ENCODE peak calls at places on chromosomes 5 and 9, in nine cellular contexts. S is HTR-8/SVneo; M is NAMALWA; T is neural crest cell; O is suprapubic skin; F is colonic mucosa; L is activated naive CD4-positive, alpha-beta T cell; B is aorta; H is GM19239. E is an unnamed sample.

GRCh38 chr5:174045470-174046025 is at the start of gene NSG2:
- DNase-seq in S (peak; percentile 88), M (peak; percentile 89), T (peak; percentile 83), O (no peak), F (peak; percentile 40), L (no peak), B (peak; percentile 85), H (peak; percentile 37), E (peak; percentile 88)

GRCh38 chr9:129401623-129402340 is 219.1 kb downstream of the C9orf50 start:
- DNase-seq in S (no peak), M (no peak), T (no peak), O (no peak), F (peak; percentile 40), L (no peak), B (no peak), H (no peak), E (no peak)

GRCh38 chr5:122126711-122127385 is 2.5 kb upstream of the ZNF474 start:
- DNase-seq in S (no peak), M (no peak), T (no peak), O (no peak), F (no peak), L (no peak), B (no peak), H (no peak), E (no peak)

GRCh38 chr9:88989961-88990570 is 1.2 kb upstream of the S1PR3 start:
- DNase-seq in S (no peak), M (no peak), T (no peak), O (no peak), F (no peak), L (no peak), B (no peak), H (no peak), E (no peak)

GRCh38 chr5:6403416-6403815 is 25.1 kb upstream of the MED10 start:
- DNase-seq in S (no peak), M (no peak), T (no peak), O (no peak), F (no peak), L (no peak), B (no peak), H (no peak), E (no peak)

GRCh38 chr5:4893063-4893744 is 246.9 kb upstream of the ADAMTS16 start:
- DNase-seq in S (no peak), M (no peak), T (no peak), O (no peak), F (no peak), L (no peak), B (no peak), H (no peak), E (no peak)

GRCh38 chr9:127676636-127677035 is 30.2 kb upstream of the CFAP157 start:
- DNase-seq in S (no peak), M (no peak), T (no peak), O (no peak), F (no peak), L (no peak), B (no peak), H (no peak), E (no peak)

GRCh38 chr5:59893436-59894227 is at the start of gene PDE4D:
- DNase-seq in S (peak; percentile 72), M (no peak), T (peak; percentile 68), O (peak; percentile 78), F (peak; percentile 25), L (no peak), B (peak; percentile 93), H (no peak), E (no peak)

GRCh38 chr5:59615272-59615671 is 278.3 kb downstream of the PDE4D start:
- DNase-seq in S (peak; percentile 13), M (no peak), T (no peak), O (no peak), F (no peak), L (no peak), B (no peak), H (no peak), E (no peak)

GRCh38 chr9:89171693-89172092 is 6.9 kb downstream of the SHC3 start:
- DNase-seq in S (no peak), M (no peak), T (no peak), O (no peak), F (no peak), L (no peak), B (no peak), H (no peak), E (no peak)

GRCh38 chr5:130277002-130277401 is 372.7 kb downstream of the CHSY3 start:
- DNase-seq in S (no peak), M (no peak), T (no peak), O (no peak), F (no peak), L (no peak), B (no peak), H (no peak), E (no peak)

GRCh38 chr5:587403-587802 is 24.7 kb upstream of the CEP72 start:
- DNase-seq in S (no peak), M (no peak), T (no peak), O (peak; percentile 57), F (no peak), L (no peak), B (no peak), H (no peak), E (no peak)

GRCh38 chr5:172002310-172002709 is 4.1 kb downstream of the FBXW11 start:
- DNase-seq in S (no peak), M (peak; percentile 71), T (no peak), O (no peak), F (no peak), L (no peak), B (no peak), H (no peak), E (peak; percentile 4)

GRCh38 chr5:178238711-178239592 is 6.3 kb upstream of the PHYKPL start:
- DNase-seq in S (no peak), M (no peak), T (no peak), O (no peak), F (no peak), L (no peak), B (no peak), H (no peak), E (no peak)

GRCh38 chr5:138656916-138657315 is 81.7 kb upstream of the HSPA9 start:
- DNase-seq in S (no peak), M (no peak), T (no peak), O (no peak), F (no peak), L (no peak), B (no peak), H (no peak), E (no peak)

GRCh38 chr9:110224583-110224982 is 16.6 kb upstream of the C9orf152 start:
- DNase-seq in S (no peak), M (no peak), T (no peak), O (no peak), F (no peak), L (no peak), B (no peak), H (no peak), E (no peak)

GRCh38 chr5:1134478-1134877 is 22.6 kb upstream of the SLC12A7 start:
- DNase-seq in S (no peak), M (peak; percentile 96), T (no peak), O (no peak), F (no peak), L (no peak), B (no peak), H (peak; percentile 82), E (no peak)

GRCh38 chr5:20420991-20421595 is 433.1 kb upstream of the CDH18 start:
- DNase-seq in S (no peak), M (no peak), T (no peak), O (no peak), F (no peak), L (no peak), B (no peak), H (no peak), E (no peak)